ENCODE peak calls at places on chromosomes 16 and 17, in five cellular contexts. X is H1, O is stomach, I is A549, K is transverse colon. E is an unnamed sample.

GRCh38 chr17:44102845-44103622 is 20.4 kb downstream of the HDAC5 start:
- DNase-seq in X (no peak), O (no peak), I (no peak), K (no peak), E (no peak)

GRCh38 chr16:51271156-51271555 is 120.1 kb upstream of the SALL1 start:
- DNase-seq in X (no peak), O (no peak), I (no peak), K (no peak), E (no peak)

GRCh38 chr17:67215991-67216421 is 29.0 kb downstream of the HELZ start:
- DNase-seq in X (no peak), O (no peak), I (no peak), K (no peak), E (no peak)

GRCh38 chr16:78994135-78994534 is 606.4 kb downstream of the MAF start:
- DNase-seq in X (no peak), O (no peak), I (no peak), K (no peak), E (no peak)

GRCh38 chr17:61488878-61489718 is 36.9 kb downstream of the TBX4 start:
- DNase-seq in X (no peak), O (peak), I (no peak), K (peak), E (no peak)

GRCh38 chr16:51140112-51140511 is 11.0 kb downstream of the SALL1 start:
- DNase-seq in X (peak), O (no peak), I (no peak), K (no peak), E (no peak)

GRCh38 chr16:4004206-4004605 is 112.0 kb downstream of the ADCY9 start:
- DNase-seq in X (no peak), O (no peak), I (no peak), K (no peak), E (no peak)

GRCh38 chr17:75505152-75505409 is 10.3 kb downstream of the CASKIN2 start:
- DNase-seq in X (no peak), O (no peak), I (no peak), K (no peak), E (no peak)

GRCh38 chr16:17416461-17417221 is 54.1 kb downstream of the XYLT1 start:
- DNase-seq in X (no peak), O (no peak), I (no peak), K (peak), E (peak)

GRCh38 chr16:52451971-52452421 is 94.9 kb downstream of the TOX3 start:
- DNase-seq in X (no peak), O (no peak), I (no peak), K (peak), E (no peak)

GRCh38 chr16:12758031-12758669 is 45.5 kb downstream of the CPPED1 start:
- DNase-seq in X (no peak), O (no peak), I (no peak), K (no peak), E (no peak)

GRCh38 chr17:31093866-31094599 is 744 bp upstream of the NF1 start:
- DNase-seq in X (no peak), O (no peak), I (no peak), K (peak), E (no peak)

GRCh38 chr16:1929578-1930337 is 11.5 kb upstream of the HS3ST6 start:
- DNase-seq in X (peak), O (peak), I (peak), K (peak), E (peak)

GRCh38 chr16:72928089-72928981 is 119.6 kb downstream of the ZFHX3 start:
- DNase-seq in X (no peak), O (no peak), I (no peak), K (no peak), E (no peak)

GRCh38 chr16:72925631-72925979 is 122.3 kb downstream of the ZFHX3 start:
- DNase-seq in X (no peak), O (no peak), I (no peak), K (no peak), E (no peak)

GRCh38 chr16:72924918-72925630 is 122.9 kb downstream of the ZFHX3 start:
- DNase-seq in X (no peak), O (peak), I (no peak), K (no peak), E (no peak)

GRCh38 chr16:72926671-72927070 is 121.3 kb downstream of the ZFHX3 start:
- DNase-seq in X (no peak), O (no peak), I (no peak), K (no peak), E (no peak)

GRCh38 chr16:72927199-72928088 is 120.5 kb downstream of the ZFHX3 start:
- DNase-seq in X (no peak), O (no peak), I (peak), K (peak), E (no peak)
- TF ChIP-seq CTCF in X (no peak), O (no peak), I (no peak), K (no peak), E (no peak)

GRCh38 chr17:79793924-79794304 is 3.0 kb downstream of the CBX8 start:
- DNase-seq in X (no peak), O (no peak), I (peak), K (no peak), E (no peak)
- H3K4me3 ChIP-seq in X (no peak), O (no peak), I (peak), K (no peak), E (no peak)

GRCh38 chr17:47300718-47301117 is 23.0 kb upstream of the EFCAB13 start:
- DNase-seq in X (no peak), O (no peak), I (no peak), K (no peak), E (no peak)

GRCh38 chr17:47299239-47299910 is 24.4 kb upstream of the EFCAB13 start:
- DNase-seq in X (no peak), O (no peak), I (no peak), K (no peak), E (no peak)

GRCh38 chr17:47304191-47304590 is 19.6 kb upstream of the EFCAB13 start:
- DNase-seq in X (no peak), O (no peak), I (no peak), K (no peak), E (no peak)

GRCh38 chr17:47301161-47301560 is 22.6 kb upstream of the EFCAB13 start:
- DNase-seq in X (no peak), O (no peak), I (no peak), K (no peak), E (no peak)

GRCh38 chr17:47301831-47302230 is 21.9 kb upstream of the EFCAB13 start:
- DNase-seq in X (no peak), O (no peak), I (no peak), K (no peak), E (no peak)
- TF ChIP-seq EP300 in X (no peak), O (no peak), I (no peak), K (no peak), E (no peak)

DNA sequence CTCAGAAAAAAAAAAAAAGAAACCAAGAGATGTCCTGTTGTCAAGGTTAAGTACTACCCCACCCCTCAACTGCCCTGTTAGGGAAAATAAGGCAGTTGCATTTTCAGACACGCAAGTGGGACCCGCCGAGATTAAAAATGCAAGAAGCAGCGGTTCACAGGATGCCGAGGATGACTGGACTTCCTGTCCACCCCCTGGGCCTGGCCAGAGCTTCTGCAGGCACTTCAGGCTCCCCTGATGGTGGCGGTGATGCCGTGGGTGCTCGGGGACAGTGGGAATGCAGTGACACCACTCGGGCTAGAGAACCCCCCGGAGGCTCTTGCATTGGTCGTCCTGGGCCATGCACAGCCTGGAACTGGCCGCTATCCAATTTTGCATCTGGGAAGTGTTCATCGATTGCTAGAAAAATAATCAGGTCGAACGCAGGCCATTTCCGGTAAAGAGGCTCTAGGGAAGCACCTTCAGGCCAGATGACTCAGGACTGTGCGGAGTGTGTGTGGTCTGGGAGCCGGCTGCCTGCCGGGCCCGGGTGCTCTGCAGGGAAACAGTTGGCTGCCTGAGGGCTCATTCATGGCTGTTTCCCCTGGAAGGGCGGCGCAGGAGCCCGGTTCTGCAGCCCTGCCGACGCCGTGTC is 13.4 kb upstream of the CRISPLD2 start:
- DNase-seq in X (no peak), O (peak), I (peak), K (no peak), E (no peak)
- TF ChIP-seq CTCF in X (no peak), O (no peak), I (no peak), K (no peak), E (no peak)

DNA sequence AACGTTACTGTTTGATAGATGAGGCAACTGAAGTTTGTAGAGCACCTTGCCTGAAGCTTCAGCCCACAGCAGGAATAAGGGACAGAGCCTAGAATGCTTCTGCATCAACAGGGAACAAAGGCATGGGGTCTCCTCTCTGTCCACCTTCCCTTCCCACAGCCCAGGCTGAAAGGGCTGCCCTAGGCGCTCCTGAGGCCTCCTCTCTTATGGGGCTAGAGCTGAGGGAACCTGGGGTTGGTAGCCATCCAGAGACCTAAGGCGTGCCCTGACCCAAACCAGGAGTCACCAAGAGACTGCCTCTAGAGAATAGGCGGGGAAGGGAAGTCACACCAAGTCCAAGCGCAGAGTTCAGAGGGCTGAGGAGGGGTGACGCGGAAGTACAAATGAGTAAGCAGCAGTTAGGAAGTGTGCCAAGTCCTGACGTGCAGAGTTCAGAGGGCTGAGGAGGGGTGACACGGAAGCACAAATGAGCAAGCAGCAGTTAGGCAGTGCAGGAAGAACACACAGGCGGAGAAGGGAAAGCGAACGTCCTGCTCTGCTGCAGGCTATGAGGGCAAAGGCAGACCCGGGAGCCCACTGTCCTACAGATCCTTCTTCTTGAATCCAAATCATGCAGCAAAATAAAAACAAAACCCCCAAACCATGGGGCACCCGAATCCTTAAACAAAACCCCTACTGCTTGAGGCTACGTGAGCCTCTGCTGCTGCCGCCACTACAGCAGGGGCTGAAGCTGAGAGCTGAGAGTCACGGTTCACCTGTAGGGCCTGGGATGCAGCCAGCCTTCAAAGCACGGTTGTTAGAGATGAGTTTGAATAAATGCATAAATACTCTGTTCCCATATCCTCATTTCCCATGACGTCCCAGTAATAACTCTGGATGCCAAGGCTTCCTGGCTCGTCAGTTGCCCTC is 2.7 kb upstream of the SPG7 start:
- DNase-seq in X (no peak), O (peak), I (peak), K (peak), E (peak)
- H3K4me3 ChIP-seq in X (no peak), O (no peak), I (peak), K (no peak), E (no peak)